ENCODE peak calls at places on chromosomes 11 and 22, in ten cellular contexts. One of them, this sample, is unnamed.

GRCh38 chr11:11985016-11985715 is 23.3 kb downstream of the DKK3 start:
- DNase-seq in fibroblast of mammary gland: peak; percentile 81
- DNase-seq in stimulated activated effector memory CD8-positive, alpha-beta T cell treated with anti-CD3 and anti-CD28 coated beads, Interleukin-12 subunit alpha, Interleukin-12 subunit beta, amount 100 ng/mL, for 72 hours: no peak
- DNase-seq in lung: no peak
- DNase-seq in activated T-cell treated with anti-CD3 and anti-CD28 coated beads for 1 hour: no peak
- DNase-seq in stimulated activated CD4-positive, alpha-beta T cell treated with anti-CD3 and anti-CD28 coated beads, TNF-alpha, amount 100 ng/mL, for 1 hour: no peak
- DNase-seq in mesothelial cell of epicardium: no peak
- DNase-seq in Right ventricle myocardium superior: no peak
- DNase-seq in ecto neural progenitor cell: no peak
- DNase-seq in activated CD8-positive, alpha-beta T cell treated with anti-CD3 and anti-CD28 coated beads, Interleukin-2, amount 10 ng/mL, durations not matched to agents 7 days and 5 days: no peak
- DNase-seq in this sample: no peak

GRCh38 chr11:115502636-115503082 is 1.6 kb downstream of the CADM1 start:
- DNase-seq in ecto neural progenitor cell: no peak
- DNase-seq in Right ventricle myocardium superior: no peak
- DNase-seq in activated CD8-positive, alpha-beta T cell treated with anti-CD3 and anti-CD28 coated beads, Interleukin-2, amount 10 ng/mL, durations not matched to agents 7 days and 5 days: no peak
- DNase-seq in mesothelial cell of epicardium: no peak
- DNase-seq in activated T-cell treated with anti-CD3 and anti-CD28 coated beads for 1 hour: no peak
- DNase-seq in stimulated activated effector memory CD8-positive, alpha-beta T cell treated with anti-CD3 and anti-CD28 coated beads, Interleukin-12 subunit alpha, Interleukin-12 subunit beta, amount 100 ng/mL, for 72 hours: no peak
- DNase-seq in lung: no peak
- DNase-seq in stimulated activated CD4-positive, alpha-beta T cell treated with anti-CD3 and anti-CD28 coated beads, TNF-alpha, amount 100 ng/mL, for 1 hour: no peak
- DNase-seq in fibroblast of mammary gland: no peak
- DNase-seq in this sample: peak; percentile 53

GRCh38 chr22:23376256-23376655 is 195.9 kb downstream of the BCR start:
- DNase-seq in Right ventricle myocardium superior: no peak
- DNase-seq in stimulated activated CD4-positive, alpha-beta T cell treated with anti-CD3 and anti-CD28 coated beads, TNF-alpha, amount 100 ng/mL, for 1 hour: no peak
- DNase-seq in lung: no peak
- DNase-seq in mesothelial cell of epicardium: no peak
- DNase-seq in stimulated activated effector memory CD8-positive, alpha-beta T cell treated with anti-CD3 and anti-CD28 coated beads, Interleukin-12 subunit alpha, Interleukin-12 subunit beta, amount 100 ng/mL, for 72 hours: no peak
- DNase-seq in ecto neural progenitor cell: no peak
- DNase-seq in activated T-cell treated with anti-CD3 and anti-CD28 coated beads for 1 hour: no peak
- DNase-seq in fibroblast of mammary gland: peak; percentile 17
- DNase-seq in activated CD8-positive, alpha-beta T cell treated with anti-CD3 and anti-CD28 coated beads, Interleukin-2, amount 10 ng/mL, durations not matched to agents 7 days and 5 days: peak; percentile 62
- DNase-seq in this sample: no peak

GRCh38 chr11:44149651-44150050 is 54.2 kb downstream of the EXT2 start:
- DNase-seq in ecto neural progenitor cell: no peak
- DNase-seq in stimulated activated effector memory CD8-positive, alpha-beta T cell treated with anti-CD3 and anti-CD28 coated beads, Interleukin-12 subunit alpha, Interleukin-12 subunit beta, amount 100 ng/mL, for 72 hours: no peak
- DNase-seq in fibroblast of mammary gland: peak; percentile 16
- DNase-seq in activated CD8-positive, alpha-beta T cell treated with anti-CD3 and anti-CD28 coated beads, Interleukin-2, amount 10 ng/mL, durations not matched to agents 7 days and 5 days: no peak
- DNase-seq in Right ventricle myocardium superior: no peak
- DNase-seq in activated T-cell treated with anti-CD3 and anti-CD28 coated beads for 1 hour: no peak
- DNase-seq in mesothelial cell of epicardium: no peak
- DNase-seq in stimulated activated CD4-positive, alpha-beta T cell treated with anti-CD3 and anti-CD28 coated beads, TNF-alpha, amount 100 ng/mL, for 1 hour: no peak
- DNase-seq in lung: no peak
- DNase-seq in this sample: no peak

GRCh38 chr11:47992959-47993820 is 12.8 kb downstream of the PTPRJ start:
- DNase-seq in activated T-cell treated with anti-CD3 and anti-CD28 coated beads for 1 hour: no peak
- DNase-seq in stimulated activated effector memory CD8-positive, alpha-beta T cell treated with anti-CD3 and anti-CD28 coated beads, Interleukin-12 subunit alpha, Interleukin-12 subunit beta, amount 100 ng/mL, for 72 hours: no peak
- DNase-seq in lung: no peak
- DNase-seq in ecto neural progenitor cell: no peak
- DNase-seq in Right ventricle myocardium superior: no peak
- DNase-seq in fibroblast of mammary gland: peak; percentile 94
- DNase-seq in activated CD8-positive, alpha-beta T cell treated with anti-CD3 and anti-CD28 coated beads, Interleukin-2, amount 10 ng/mL, durations not matched to agents 7 days and 5 days: no peak
- DNase-seq in stimulated activated CD4-positive, alpha-beta T cell treated with anti-CD3 and anti-CD28 coated beads, TNF-alpha, amount 100 ng/mL, for 1 hour: no peak
- DNase-seq in mesothelial cell of epicardium: no peak
- DNase-seq in this sample: no peak

GRCh38 chr11:10599388-10600175 is 31.1 kb upstream of the LYVE1 start:
- DNase-seq in activated T-cell treated with anti-CD3 and anti-CD28 coated beads for 1 hour: no peak
- DNase-seq in ecto neural progenitor cell: peak; percentile 6
- DNase-seq in fibroblast of mammary gland: no peak
- DNase-seq in activated CD8-positive, alpha-beta T cell treated with anti-CD3 and anti-CD28 coated beads, Interleukin-2, amount 10 ng/mL, durations not matched to agents 7 days and 5 days: no peak
- DNase-seq in stimulated activated CD4-positive, alpha-beta T cell treated with anti-CD3 and anti-CD28 coated beads, TNF-alpha, amount 100 ng/mL, for 1 hour: no peak
- DNase-seq in mesothelial cell of epicardium: no peak
- DNase-seq in lung: no peak
- DNase-seq in stimulated activated effector memory CD8-positive, alpha-beta T cell treated with anti-CD3 and anti-CD28 coated beads, Interleukin-12 subunit alpha, Interleukin-12 subunit beta, amount 100 ng/mL, for 72 hours: no peak
- DNase-seq in Right ventricle myocardium superior: no peak
- DNase-seq in this sample: no peak

GRCh38 chr22:35711336-35711735 is 6.3 kb upstream of the APOL5 start:
- DNase-seq in activated CD8-positive, alpha-beta T cell treated with anti-CD3 and anti-CD28 coated beads, Interleukin-2, amount 10 ng/mL, durations not matched to agents 7 days and 5 days: no peak
- DNase-seq in ecto neural progenitor cell: no peak
- DNase-seq in mesothelial cell of epicardium: no peak
- DNase-seq in Right ventricle myocardium superior: no peak
- DNase-seq in lung: no peak
- DNase-seq in activated T-cell treated with anti-CD3 and anti-CD28 coated beads for 1 hour: no peak
- DNase-seq in stimulated activated CD4-positive, alpha-beta T cell treated with anti-CD3 and anti-CD28 coated beads, TNF-alpha, amount 100 ng/mL, for 1 hour: no peak
- DNase-seq in stimulated activated effector memory CD8-positive, alpha-beta T cell treated with anti-CD3 and anti-CD28 coated beads, Interleukin-12 subunit alpha, Interleukin-12 subunit beta, amount 100 ng/mL, for 72 hours: no peak
- DNase-seq in fibroblast of mammary gland: no peak
- DNase-seq in this sample: no peak

GRCh38 chr11:45924927-45925326 is 2.5 kb downstream of the LARGE2 start:
- DNase-seq in mesothelial cell of epicardium: no peak
- DNase-seq in ecto neural progenitor cell: no peak
- DNase-seq in stimulated activated effector memory CD8-positive, alpha-beta T cell treated with anti-CD3 and anti-CD28 coated beads, Interleukin-12 subunit alpha, Interleukin-12 subunit beta, amount 100 ng/mL, for 72 hours: no peak
- DNase-seq in activated T-cell treated with anti-CD3 and anti-CD28 coated beads for 1 hour: no peak
- DNase-seq in lung: no peak
- DNase-seq in Right ventricle myocardium superior: no peak
- DNase-seq in stimulated activated CD4-positive, alpha-beta T cell treated with anti-CD3 and anti-CD28 coated beads, TNF-alpha, amount 100 ng/mL, for 1 hour: no peak
- DNase-seq in activated CD8-positive, alpha-beta T cell treated with anti-CD3 and anti-CD28 coated beads, Interleukin-2, amount 10 ng/mL, durations not matched to agents 7 days and 5 days: no peak
- DNase-seq in fibroblast of mammary gland: no peak
- DNase-seq in this sample: no peak

GRCh38 chr22:43897751-43898261 is 6.0 kb upstream of the PNPLA5 start:
- DNase-seq in lung: no peak
- DNase-seq in Right ventricle myocardium superior: no peak
- DNase-seq in activated T-cell treated with anti-CD3 and anti-CD28 coated beads for 1 hour: no peak
- DNase-seq in ecto neural progenitor cell: no peak
- DNase-seq in activated CD8-positive, alpha-beta T cell treated with anti-CD3 and anti-CD28 coated beads, Interleukin-2, amount 10 ng/mL, durations not matched to agents 7 days and 5 days: no peak
- DNase-seq in stimulated activated effector memory CD8-positive, alpha-beta T cell treated with anti-CD3 and anti-CD28 coated beads, Interleukin-12 subunit alpha, Interleukin-12 subunit beta, amount 100 ng/mL, for 72 hours: no peak
- DNase-seq in stimulated activated CD4-positive, alpha-beta T cell treated with anti-CD3 and anti-CD28 coated beads, TNF-alpha, amount 100 ng/mL, for 1 hour: no peak
- DNase-seq in fibroblast of mammary gland: peak; percentile 78
- DNase-seq in mesothelial cell of epicardium: no peak
- DNase-seq in this sample: no peak

GRCh38 chr22:49365910-49366309 is 461.8 kb downstream of the BRD1 start:
- DNase-seq in activated T-cell treated with anti-CD3 and anti-CD28 coated beads for 1 hour: no peak
- DNase-seq in stimulated activated effector memory CD8-positive, alpha-beta T cell treated with anti-CD3 and anti-CD28 coated beads, Interleukin-12 subunit alpha, Interleukin-12 subunit beta, amount 100 ng/mL, for 72 hours: no peak
- DNase-seq in fibroblast of mammary gland: no peak
- DNase-seq in mesothelial cell of epicardium: no peak
- DNase-seq in lung: no peak
- DNase-seq in stimulated activated CD4-positive, alpha-beta T cell treated with anti-CD3 and anti-CD28 coated beads, TNF-alpha, amount 100 ng/mL, for 1 hour: no peak
- DNase-seq in Right ventricle myocardium superior: no peak
- DNase-seq in activated CD8-positive, alpha-beta T cell treated with anti-CD3 and anti-CD28 coated beads, Interleukin-2, amount 10 ng/mL, durations not matched to agents 7 days and 5 days: peak; percentile 5
- DNase-seq in ecto neural progenitor cell: no peak
- DNase-seq in this sample: no peak

GRCh38 chr22:19873138-19873959 is 18.7 kb upstream of the GNB1L start:
- DNase-seq in fibroblast of mammary gland: no peak
- DNase-seq in stimulated activated CD4-positive, alpha-beta T cell treated with anti-CD3 and anti-CD28 coated beads, TNF-alpha, amount 100 ng/mL, for 1 hour: no peak
- DNase-seq in stimulated activated effector memory CD8-positive, alpha-beta T cell treated with anti-CD3 and anti-CD28 coated beads, Interleukin-12 subunit alpha, Interleukin-12 subunit beta, amount 100 ng/mL, for 72 hours: no peak
- DNase-seq in Right ventricle myocardium superior: peak; percentile 34
- DNase-seq in activated CD8-positive, alpha-beta T cell treated with anti-CD3 and anti-CD28 coated beads, Interleukin-2, amount 10 ng/mL, durations not matched to agents 7 days and 5 days: no peak
- DNase-seq in ecto neural progenitor cell: no peak
- DNase-seq in lung: no peak
- DNase-seq in activated T-cell treated with anti-CD3 and anti-CD28 coated beads for 1 hour: no peak
- DNase-seq in mesothelial cell of epicardium: no peak
- DNase-seq in this sample: peak; percentile 7

GRCh38 chr11:75918295-75918694 is 103.3 kb downstream of the UVRAG start:
- DNase-seq in mesothelial cell of epicardium: no peak
- DNase-seq in lung: no peak
- DNase-seq in activated CD8-positive, alpha-beta T cell treated with anti-CD3 and anti-CD28 coated beads, Interleukin-2, amount 10 ng/mL, durations not matched to agents 7 days and 5 days: no peak
- DNase-seq in stimulated activated CD4-positive, alpha-beta T cell treated with anti-CD3 and anti-CD28 coated beads, TNF-alpha, amount 100 ng/mL, for 1 hour: no peak
- DNase-seq in ecto neural progenitor cell: no peak
- DNase-seq in activated T-cell treated with anti-CD3 and anti-CD28 coated beads for 1 hour: no peak
- DNase-seq in Right ventricle myocardium superior: no peak
- DNase-seq in stimulated activated effector memory CD8-positive, alpha-beta T cell treated with anti-CD3 and anti-CD28 coated beads, Interleukin-12 subunit alpha, Interleukin-12 subunit beta, amount 100 ng/mL, for 72 hours: no peak
- DNase-seq in fibroblast of mammary gland: no peak
- DNase-seq in this sample: no peak

GRCh38 chr22:49398115-49398514 is 429.6 kb downstream of the BRD1 start:
- DNase-seq in mesothelial cell of epicardium: no peak
- DNase-seq in stimulated activated effector memory CD8-positive, alpha-beta T cell treated with anti-CD3 and anti-CD28 coated beads, Interleukin-12 subunit alpha, Interleukin-12 subunit beta, amount 100 ng/mL, for 72 hours: no peak
- DNase-seq in stimulated activated CD4-positive, alpha-beta T cell treated with anti-CD3 and anti-CD28 coated beads, TNF-alpha, amount 100 ng/mL, for 1 hour: no peak
- DNase-seq in ecto neural progenitor cell: peak; percentile 39
- DNase-seq in fibroblast of mammary gland: no peak
- DNase-seq in lung: peak; percentile 24
- DNase-seq in Right ventricle myocardium superior: no peak
- DNase-seq in activated CD8-positive, alpha-beta T cell treated with anti-CD3 and anti-CD28 coated beads, Interleukin-2, amount 10 ng/mL, durations not matched to agents 7 days and 5 days: no peak
- DNase-seq in activated T-cell treated with anti-CD3 and anti-CD28 coated beads for 1 hour: no peak
- DNase-seq in this sample: no peak

GRCh38 chr11:105975128-105975527 is 46.9 kb downstream of the MSANTD4 start:
- DNase-seq in activated CD8-positive, alpha-beta T cell treated with anti-CD3 and anti-CD28 coated beads, Interleukin-2, amount 10 ng/mL, durations not matched to agents 7 days and 5 days: no peak
- DNase-seq in lung: no peak
- DNase-seq in fibroblast of mammary gland: peak; percentile 26
- DNase-seq in stimulated activated CD4-positive, alpha-beta T cell treated with anti-CD3 and anti-CD28 coated beads, TNF-alpha, amount 100 ng/mL, for 1 hour: no peak
- DNase-seq in ecto neural progenitor cell: no peak
- DNase-seq in stimulated activated effector memory CD8-positive, alpha-beta T cell treated with anti-CD3 and anti-CD28 coated beads, Interleukin-12 subunit alpha, Interleukin-12 subunit beta, amount 100 ng/mL, for 72 hours: no peak
- DNase-seq in activated T-cell treated with anti-CD3 and anti-CD28 coated beads for 1 hour: no peak
- DNase-seq in mesothelial cell of epicardium: no peak
- DNase-seq in Right ventricle myocardium superior: no peak
- DNase-seq in this sample: no peak

GRCh38 chr11:115942043-115942442 is 437.8 kb upstream of the CADM1 start:
- DNase-seq in Right ventricle myocardium superior: no peak
- DNase-seq in stimulated activated CD4-positive, alpha-beta T cell treated with anti-CD3 and anti-CD28 coated beads, TNF-alpha, amount 100 ng/mL, for 1 hour: no peak
- DNase-seq in stimulated activated effector memory CD8-positive, alpha-beta T cell treated with anti-CD3 and anti-CD28 coated beads, Interleukin-12 subunit alpha, Interleukin-12 subunit beta, amount 100 ng/mL, for 72 hours: no peak
- DNase-seq in mesothelial cell of epicardium: no peak
- DNase-seq in activated T-cell treated with anti-CD3 and anti-CD28 coated beads for 1 hour: no peak
- DNase-seq in ecto neural progenitor cell: no peak
- DNase-seq in activated CD8-positive, alpha-beta T cell treated with anti-CD3 and anti-CD28 coated beads, Interleukin-2, amount 10 ng/mL, durations not matched to agents 7 days and 5 days: no peak
- DNase-seq in fibroblast of mammary gland: no peak
- DNase-seq in lung: no peak
- DNase-seq in this sample: no peak

GRCh38 chr11:57798905-57799559 is 37.4 kb downstream of the CTNND1 start:
- DNase-seq in mesothelial cell of epicardium: no peak
- DNase-seq in Right ventricle myocardium superior: peak; percentile 48
- DNase-seq in fibroblast of mammary gland: peak; percentile 87
- DNase-seq in lung: peak; percentile 73
- DNase-seq in stimulated activated CD4-positive, alpha-beta T cell treated with anti-CD3 and anti-CD28 coated beads, TNF-alpha, amount 100 ng/mL, for 1 hour: no peak
- DNase-seq in activated T-cell treated with anti-CD3 and anti-CD28 coated beads for 1 hour: no peak
- DNase-seq in stimulated activated effector memory CD8-positive, alpha-beta T cell treated with anti-CD3 and anti-CD28 coated beads, Interleukin-12 subunit alpha, Interleukin-12 subunit beta, amount 100 ng/mL, for 72 hours: no peak
- DNase-seq in ecto neural progenitor cell: no peak
- DNase-seq in activated CD8-positive, alpha-beta T cell treated with anti-CD3 and anti-CD28 coated beads, Interleukin-2, amount 10 ng/mL, durations not matched to agents 7 days and 5 days: no peak
- DNase-seq in this sample: no peak

GRCh38 chr22:50702821-50703725 is 30.4 kb downstream of the SHANK3 start:
- DNase-seq in activated CD8-positive, alpha-beta T cell treated with anti-CD3 and anti-CD28 coated beads, Interleukin-2, amount 10 ng/mL, durations not matched to agents 7 days and 5 days: no peak
- DNase-seq in lung: no peak
- DNase-seq in Right ventricle myocardium superior: peak; percentile 29
- DNase-seq in stimulated activated effector memory CD8-positive, alpha-beta T cell treated with anti-CD3 and anti-CD28 coated beads, Interleukin-12 subunit alpha, Interleukin-12 subunit beta, amount 100 ng/mL, for 72 hours: no peak
- DNase-seq in fibroblast of mammary gland: no peak
- DNase-seq in activated T-cell treated with anti-CD3 and anti-CD28 coated beads for 1 hour: no peak
- DNase-seq in mesothelial cell of epicardium: no peak
- DNase-seq in ecto neural progenitor cell: no peak
- DNase-seq in stimulated activated CD4-positive, alpha-beta T cell treated with anti-CD3 and anti-CD28 coated beads, TNF-alpha, amount 100 ng/mL, for 1 hour: no peak
- DNase-seq in this sample: peak; percentile 13

GRCh38 chr11:27319065-27319464 is 44.0 kb downstream of the CCDC34 start:
- DNase-seq in ecto neural progenitor cell: no peak
- DNase-seq in activated T-cell treated with anti-CD3 and anti-CD28 coated beads for 1 hour: no peak
- DNase-seq in lung: no peak
- DNase-seq in Right ventricle myocardium superior: no peak
- DNase-seq in activated CD8-positive, alpha-beta T cell treated with anti-CD3 and anti-CD28 coated beads, Interleukin-2, amount 10 ng/mL, durations not matched to agents 7 days and 5 days: no peak
- DNase-seq in mesothelial cell of epicardium: no peak
- DNase-seq in stimulated activated effector memory CD8-positive, alpha-beta T cell treated with anti-CD3 and anti-CD28 coated beads, Interleukin-12 subunit alpha, Interleukin-12 subunit beta, amount 100 ng/mL, for 72 hours: no peak
- DNase-seq in stimulated activated CD4-positive, alpha-beta T cell treated with anti-CD3 and anti-CD28 coated beads, TNF-alpha, amount 100 ng/mL, for 1 hour: no peak
- DNase-seq in fibroblast of mammary gland: peak; percentile 80
- DNase-seq in this sample: no peak

GRCh38 chr11:4544891-4545290 is at the start of gene OR52M1:
- DNase-seq in activated T-cell treated with anti-CD3 and anti-CD28 coated beads for 1 hour: no peak
- DNase-seq in mesothelial cell of epicardium: no peak
- DNase-seq in stimulated activated effector memory CD8-positive, alpha-beta T cell treated with anti-CD3 and anti-CD28 coated beads, Interleukin-12 subunit alpha, Interleukin-12 subunit beta, amount 100 ng/mL, for 72 hours: no peak
- DNase-seq in activated CD8-positive, alpha-beta T cell treated with anti-CD3 and anti-CD28 coated beads, Interleukin-2, amount 10 ng/mL, durations not matched to agents 7 days and 5 days: no peak
- DNase-seq in stimulated activated CD4-positive, alpha-beta T cell treated with anti-CD3 and anti-CD28 coated beads, TNF-alpha, amount 100 ng/mL, for 1 hour: no peak
- DNase-seq in lung: no peak
- DNase-seq in ecto neural progenitor cell: no peak
- DNase-seq in Right ventricle myocardium superior: no peak
- DNase-seq in fibroblast of mammary gland: no peak
- DNase-seq in this sample: no peak

GRCh38 chr11:121839821-121840220 is 276.2 kb downstream of the BLID start:
- DNase-seq in fibroblast of mammary gland: peak; percentile 38
- DNase-seq in activated CD8-positive, alpha-beta T cell treated with anti-CD3 and anti-CD28 coated beads, Interleukin-2, amount 10 ng/mL, durations not matched to agents 7 days and 5 days: no peak
- DNase-seq in ecto neural progenitor cell: no peak
- DNase-seq in mesothelial cell of epicardium: no peak
- DNase-seq in Right ventricle myocardium superior: no peak
- DNase-seq in stimulated activated effector memory CD8-positive, alpha-beta T cell treated with anti-CD3 and anti-CD28 coated beads, Interleukin-12 subunit alpha, Interleukin-12 subunit beta, amount 100 ng/mL, for 72 hours: no peak
- DNase-seq in lung: no peak
- DNase-seq in activated T-cell treated with anti-CD3 and anti-CD28 coated beads for 1 hour: no peak
- DNase-seq in stimulated activated CD4-positive, alpha-beta T cell treated with anti-CD3 and anti-CD28 coated beads, TNF-alpha, amount 100 ng/mL, for 1 hour: no peak
- DNase-seq in this sample: no peak

GRCh38 chr11:73229321-73230275 is 11.5 kb downstream of the P2RY2 start:
- DNase-seq in lung: no peak
- DNase-seq in Right ventricle myocardium superior: no peak
- DNase-seq in fibroblast of mammary gland: no peak
- DNase-seq in ecto neural progenitor cell: no peak
- DNase-seq in mesothelial cell of epicardium: no peak
- DNase-seq in stimulated activated CD4-positive, alpha-beta T cell treated with anti-CD3 and anti-CD28 coated beads, TNF-alpha, amount 100 ng/mL, for 1 hour: no peak
- DNase-seq in activated T-cell treated with anti-CD3 and anti-CD28 coated beads for 1 hour: no peak
- DNase-seq in stimulated activated effector memory CD8-positive, alpha-beta T cell treated with anti-CD3 and anti-CD28 coated beads, Interleukin-12 subunit alpha, Interleukin-12 subunit beta, amount 100 ng/mL, for 72 hours: no peak
- DNase-seq in activated CD8-positive, alpha-beta T cell treated with anti-CD3 and anti-CD28 coated beads, Interleukin-2, amount 10 ng/mL, durations not matched to agents 7 days and 5 days: no peak
- DNase-seq in this sample: peak; percentile 11

GRCh38 chr22:31451709-31452571 is 37.7 kb downstream of the EIF4ENIF1 start:
- DNase-seq in fibroblast of mammary gland: peak; percentile 67
- DNase-seq in stimulated activated CD4-positive, alpha-beta T cell treated with anti-CD3 and anti-CD28 coated beads, TNF-alpha, amount 100 ng/mL, for 1 hour: no peak
- DNase-seq in stimulated activated effector memory CD8-positive, alpha-beta T cell treated with anti-CD3 and anti-CD28 coated beads, Interleukin-12 subunit alpha, Interleukin-12 subunit beta, amount 100 ng/mL, for 72 hours: no peak
- DNase-seq in activated CD8-positive, alpha-beta T cell treated with anti-CD3 and anti-CD28 coated beads, Interleukin-2, amount 10 ng/mL, durations not matched to agents 7 days and 5 days: peak; percentile 29
- DNase-seq in activated T-cell treated with anti-CD3 and anti-CD28 coated beads for 1 hour: no peak
- DNase-seq in Right ventricle myocardium superior: no peak
- DNase-seq in ecto neural progenitor cell: no peak
- DNase-seq in lung: no peak
- DNase-seq in mesothelial cell of epicardium: no peak
- DNase-seq in this sample: no peak

GRCh38 chr22:42138122-42138770 is 7.6 kb upstream of the CYP2D6 start:
- DNase-seq in ecto neural progenitor cell: no peak
- DNase-seq in fibroblast of mammary gland: no peak
- DNase-seq in mesothelial cell of epicardium: no peak
- DNase-seq in activated CD8-positive, alpha-beta T cell treated with anti-CD3 and anti-CD28 coated beads, Interleukin-2, amount 10 ng/mL, durations not matched to agents 7 days and 5 days: no peak
- DNase-seq in activated T-cell treated with anti-CD3 and anti-CD28 coated beads for 1 hour: no peak
- DNase-seq in stimulated activated effector memory CD8-positive, alpha-beta T cell treated with anti-CD3 and anti-CD28 coated beads, Interleukin-12 subunit alpha, Interleukin-12 subunit beta, amount 100 ng/mL, for 72 hours: no peak
- DNase-seq in stimulated activated CD4-positive, alpha-beta T cell treated with anti-CD3 and anti-CD28 coated beads, TNF-alpha, amount 100 ng/mL, for 1 hour: no peak
- DNase-seq in lung: no peak
- DNase-seq in Right ventricle myocardium superior: no peak
- DNase-seq in this sample: no peak

GRCh38 chr11:61961570-61962212 is 5.7 kb downstream of the FTH1 start:
- DNase-seq in ecto neural progenitor cell: peak; percentile 36
- DNase-seq in lung: no peak
- DNase-seq in activated CD8-positive, alpha-beta T cell treated with anti-CD3 and anti-CD28 coated beads, Interleukin-2, amount 10 ng/mL, durations not matched to agents 7 days and 5 days: no peak
- DNase-seq in Right ventricle myocardium superior: peak; percentile 87
- DNase-seq in activated T-cell treated with anti-CD3 and anti-CD28 coated beads for 1 hour: no peak
- DNase-seq in fibroblast of mammary gland: peak; percentile 53
- DNase-seq in stimulated activated effector memory CD8-positive, alpha-beta T cell treated with anti-CD3 and anti-CD28 coated beads, Interleukin-12 subunit alpha, Interleukin-12 subunit beta, amount 100 ng/mL, for 72 hours: no peak
- DNase-seq in mesothelial cell of epicardium: no peak
- DNase-seq in stimulated activated CD4-positive, alpha-beta T cell treated with anti-CD3 and anti-CD28 coated beads, TNF-alpha, amount 100 ng/mL, for 1 hour: no peak
- DNase-seq in this sample: no peak

GRCh38 chr11:128021304-128022006 is 565.9 kb downstream of the ETS1 start:
- DNase-seq in activated CD8-positive, alpha-beta T cell treated with anti-CD3 and anti-CD28 coated beads, Interleukin-2, amount 10 ng/mL, durations not matched to agents 7 days and 5 days: no peak
- DNase-seq in Right ventricle myocardium superior: no peak
- DNase-seq in lung: no peak
- DNase-seq in stimulated activated effector memory CD8-positive, alpha-beta T cell treated with anti-CD3 and anti-CD28 coated beads, Interleukin-12 subunit alpha, Interleukin-12 subunit beta, amount 100 ng/mL, for 72 hours: no peak
- DNase-seq in fibroblast of mammary gland: no peak
- DNase-seq in ecto neural progenitor cell: peak; percentile 54
- DNase-seq in mesothelial cell of epicardium: no peak
- DNase-seq in activated T-cell treated with anti-CD3 and anti-CD28 coated beads for 1 hour: no peak
- DNase-seq in stimulated activated CD4-positive, alpha-beta T cell treated with anti-CD3 and anti-CD28 coated beads, TNF-alpha, amount 100 ng/mL, for 1 hour: no peak
- DNase-seq in this sample: peak; percentile 33

This sample was measured in glutamatergic neuron.